ENCODE peak calls at places on chromosomes 1 and 21, in seven cellular contexts. K, U, M, P, X, H and O are unnamed samples.

GRCh38 chr21:39215078-39215477 is 31.8 kb upstream of the PSMG1 start:
- DNase-seq in K (no peak), U (no peak), M (no peak), P (no peak), X (no peak), H (no peak), O (no peak)

GRCh38 chr1:31792116-31792515 is 23.7 kb downstream of the SPOCD1 start:
- DNase-seq in K (peak; percentile 5), U (peak; percentile 6), M (peak; percentile 32), P (no peak), X (peak; percentile 26), H (no peak), O (no peak)

GRCh38 chr1:207873055-207873890 is 37.7 kb downstream of the CD34 start:
- DNase-seq in K (no peak), U (no peak), M (no peak), P (no peak), X (no peak), H (no peak), O (peak; percentile 37)

GRCh38 chr21:45248893-45249381 is 38.8 kb downstream of the POFUT2 start:
- DNase-seq in K (no peak), U (no peak), M (no peak), P (peak; percentile 27), X (peak; percentile 48), H (no peak), O (no peak)

GRCh38 chr1:168637350-168637991 is 61.1 kb downstream of the XCL1 start:
- DNase-seq in K (no peak), U (no peak), M (no peak), P (peak; percentile 61), X (no peak), H (no peak), O (no peak)

GRCh38 chr21:44958471-44959191 is 18.8 kb downstream of the SLX9 start:
- DNase-seq in K (peak; percentile 41), U (peak; percentile 77), M (peak; percentile 95), P (no peak), X (no peak), H (no peak), O (peak; percentile 89)

GRCh38 chr1:226054519-226055327 is 7.8 kb upstream of the H3-3A start:
- DNase-seq in K (no peak), U (no peak), M (no peak), P (no peak), X (no peak), H (no peak), O (no peak)

GRCh38 chr21:29190920-29191319 is 60.5 kb downstream of the MAP3K7CL start:
- DNase-seq in K (no peak), U (no peak), M (no peak), P (no peak), X (no peak), H (peak; percentile 84), O (peak; percentile 31)

GRCh38 chr1:183493540-183494245 is 21.4 kb downstream of the SMG7 start:
- DNase-seq in K (no peak), U (no peak), M (no peak), P (peak; percentile 53), X (no peak), H (peak; percentile 78), O (no peak)

GRCh38 chr1:241061062-241061461 is 295.9 kb downstream of the RGS7 start:
- DNase-seq in K (no peak), U (no peak), M (no peak), P (no peak), X (no peak), H (no peak), O (no peak)

GRCh38 chr1:54581621-54582035 is 33.6 kb downstream of the ACOT11 start:
- DNase-seq in K (no peak), U (peak; percentile 96), M (peak; percentile 95), P (peak; percentile 88), X (peak; percentile 58), H (peak; percentile 69), O (peak; percentile 93)